ENCODE peak calls at places on chromosomes 16 and 17, in seven cellular contexts. L is mesendoderm, A is mesenchymal stem cell, I is neuronal stem cell, T is trophoblast cell, G is IMR-90, X is H9. J is an unnamed sample.

GRCh38 chr16:47664653-47665325 is 203.7 kb downstream of the PHKB start:
- DNase-seq in L (no peak), A (no peak), I (no peak), T (no peak), G (peak), X (no peak), J (no peak)

GRCh38 chr17:27481327-27481726 is 25.1 kb downstream of the KSR1 start:
- DNase-seq in L (no peak), A (no peak), I (no peak), T (peak), G (no peak), X (no peak), J (no peak)

GRCh38 chr17:69228576-69228975 is at the start of gene ABCA10:
- DNase-seq in L (no peak), A (peak), I (no peak), T (no peak), G (peak), X (no peak), J (no peak)

GRCh38 chr16:48081656-48082055 is 74.1 kb downstream of the ABCC12 start:
- DNase-seq in L (no peak), A (peak), I (no peak), T (no peak), G (peak), X (no peak), J (no peak)

GRCh38 chr17:73784015-73784603 is 139.9 kb upstream of the SDK2 start:
- DNase-seq in L (no peak), A (no peak), I (no peak), T (no peak), G (no peak), X (no peak), J (no peak)

GRCh38 chr16:31880322-31880979 is 6.8 kb downstream of the ZNF267 start:
- DNase-seq in L (peak), A (peak), I (no peak), T (peak), G (peak), X (no peak), J (no peak)

GRCh38 chr17:74831442-74832146 is 28.1 kb downstream of the GRIN2C start:
- DNase-seq in L (no peak), A (no peak), I (no peak), T (no peak), G (no peak), X (no peak), J (no peak)

GRCh38 chr16:83577201-83577600 is 230.6 kb upstream of the HSBP1 start:
- DNase-seq in L (no peak), A (no peak), I (no peak), T (no peak), G (no peak), X (no peak), J (no peak)

GRCh38 chr17:51152766-51153209 is 571 bp upstream of the NME1 start:
- DNase-seq in L (peak), A (no peak), I (no peak), T (peak), G (peak), X (no peak), J (no peak)

GRCh38 chr17:8695916-8696415 is 48.7 kb downstream of the CCDC42 start:
- DNase-seq in L (no peak), A (no peak), I (no peak), T (no peak), G (no peak), X (peak), J (no peak)

GRCh38 chr17:80257716-80258213 is 2.9 kb upstream of the RNF213 start:
- DNase-seq in L (peak), A (no peak), I (no peak), T (no peak), G (no peak), X (peak), J (no peak)

GRCh38 chr17:55417411-55418268 is 4.0 kb downstream of the MMD start:
- DNase-seq in L (no peak), A (no peak), I (no peak), T (no peak), G (no peak), X (no peak), J (no peak)

GRCh38 chr16:14409563-14409962 is 220.5 kb downstream of the PARN start:
- DNase-seq in L (no peak), A (peak), I (no peak), T (peak), G (peak), X (no peak), J (no peak)

GRCh38 chr17:57461082-57461481 is 204.8 kb downstream of the MSI2 start:
- DNase-seq in L (no peak), A (no peak), I (no peak), T (no peak), G (peak), X (no peak), J (no peak)

GRCh38 chr16:22342082-22342481 is 32.3 kb downstream of the CDR2 start:
- DNase-seq in L (no peak), A (no peak), I (no peak), T (no peak), G (no peak), X (no peak), J (no peak)

GRCh38 chr17:78759203-78759968 is 22.7 kb downstream of the CYTH1 start:
- DNase-seq in L (no peak), A (peak), I (no peak), T (peak), G (peak), X (no peak), J (no peak)

GRCh38 chr17:43952351-43952723 is 1.4 kb downstream of the PYY start:
- DNase-seq in L (peak), A (peak), I (no peak), T (no peak), G (no peak), X (peak), J (no peak)

GRCh38 chr16:14436410-14436955 is 193.6 kb downstream of the PARN start:
- DNase-seq in L (no peak), A (no peak), I (no peak), T (no peak), G (no peak), X (no peak), J (no peak)

GRCh38 chr16:20064931-20065330 is 8.8 kb downstream of the GPR139 start:
- DNase-seq in L (no peak), A (no peak), I (no peak), T (no peak), G (no peak), X (no peak), J (no peak)

GRCh38 chr16:50265260-50265659 is 1.1 kb upstream of the ADCY7 start:
- DNase-seq in L (peak), A (peak), I (no peak), T (no peak), G (peak), X (no peak), J (no peak)

GRCh38 chr17:66777689-66778225 is 57.2 kb upstream of the CACNG5 start:
- DNase-seq in L (peak), A (peak), I (no peak), T (no peak), G (peak), X (peak), J (peak)

GRCh38 chr16:27217256-27217655 is 13.9 kb downstream of the KDM8 start:
- DNase-seq in L (peak), A (peak), I (no peak), T (peak), G (peak), X (peak), J (no peak)

GRCh38 chr17:48375356-48375755 is 54.7 kb downstream of the SKAP1 start:
- DNase-seq in L (no peak), A (peak), I (no peak), T (no peak), G (peak), X (no peak), J (no peak)

GRCh38 chr16:72961115-72961832 is 86.7 kb downstream of the ZFHX3 start:
- DNase-seq in L (no peak), A (peak), I (no peak), T (peak), G (peak), X (no peak), J (no peak)

GRCh38 chr17:47423406-47424295 is 99.9 kb downstream of the EFCAB13 start:
- DNase-seq in L (peak), A (peak), I (no peak), T (peak), G (no peak), X (peak), J (peak)

GRCh38 chr17:79929257-79930076 is 90.2 kb upstream of the CBX4 start:
- DNase-seq in L (no peak), A (no peak), I (no peak), T (no peak), G (no peak), X (peak), J (no peak)

GRCh38 chr17:51703364-51704341 is 443.3 kb downstream of the UTP18 start:
- DNase-seq in L (no peak), A (no peak), I (no peak), T (no peak), G (no peak), X (no peak), J (no peak)

GRCh38 chr16:64051826-64052225 is 1070.0 kb downstream of the CDH11 start:
- DNase-seq in L (peak), A (peak), I (peak), T (peak), G (no peak), X (no peak), J (no peak)

GRCh38 chr17:68057531-68057952 is 22.0 kb downstream of the KPNA2 start:
- DNase-seq in L (peak), A (peak), I (no peak), T (peak), G (peak), X (no peak), J (no peak)

GRCh38 chr17:17067277-17067676 is 25.0 kb downstream of the MPRIP start:
- DNase-seq in L (peak), A (no peak), I (no peak), T (peak), G (peak), X (peak), J (no peak)

GRCh38 chr16:88993946-88994600 is 17.1 kb upstream of the CBFA2T3 start:
- DNase-seq in L (no peak), A (no peak), I (no peak), T (no peak), G (no peak), X (no peak), J (no peak)

GRCh38 chr17:11278186-11278983 is 37.4 kb downstream of the SHISA6 start:
- DNase-seq in L (no peak), A (no peak), I (no peak), T (no peak), G (no peak), X (peak), J (no peak)

GRCh38 chr17:49409066-49409465 is 5.6 kb downstream of the PHB1 start:
- DNase-seq in L (no peak), A (no peak), I (no peak), T (no peak), G (no peak), X (no peak), J (no peak)
- H2BK120ac ChIP-seq in L (no peak), A (no peak), I (no peak), T (no peak), G (no peak), X (no peak), J (no peak)

GRCh38 chr16:30552956-30553355 is 5.2 kb downstream of the ZNF764 start:
- DNase-seq in L (no peak), A (no peak), I (no peak), T (no peak), G (no peak), X (no peak), J (no peak)
- H2BK120ac ChIP-seq in L (no peak), A (no peak), I (no peak), T (no peak), G (no peak), X (no peak), J (no peak)

DNA sequence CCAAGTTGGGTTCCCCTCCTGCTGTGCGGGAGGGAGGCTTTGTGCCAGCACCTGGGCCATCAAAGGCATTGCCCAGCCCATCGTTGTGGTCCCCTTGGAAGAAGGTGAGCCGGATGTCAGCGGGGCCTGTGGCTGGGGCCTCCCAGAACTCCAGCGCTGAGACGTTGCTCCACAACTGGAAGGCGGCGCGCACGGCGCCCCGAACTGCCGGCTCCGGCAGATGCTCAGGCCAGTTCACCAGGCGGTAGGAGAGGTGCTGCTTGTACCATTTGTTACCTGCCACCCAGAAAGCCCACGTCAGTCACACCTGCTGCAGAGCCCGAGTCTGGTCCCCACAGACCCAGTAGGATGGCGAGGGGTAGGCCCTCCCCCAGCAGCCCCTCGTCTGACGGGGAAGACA is 12.4 kb downstream of the C17orf50 start:
- DNase-seq in L (no peak), A (no peak), I (no peak), T (no peak), G (no peak), X (no peak), J (no peak)
- H2BK120ac ChIP-seq in L (no peak), A (no peak), I (no peak), T (no peak), G (no peak), X (no peak), J (no peak)

DNA sequence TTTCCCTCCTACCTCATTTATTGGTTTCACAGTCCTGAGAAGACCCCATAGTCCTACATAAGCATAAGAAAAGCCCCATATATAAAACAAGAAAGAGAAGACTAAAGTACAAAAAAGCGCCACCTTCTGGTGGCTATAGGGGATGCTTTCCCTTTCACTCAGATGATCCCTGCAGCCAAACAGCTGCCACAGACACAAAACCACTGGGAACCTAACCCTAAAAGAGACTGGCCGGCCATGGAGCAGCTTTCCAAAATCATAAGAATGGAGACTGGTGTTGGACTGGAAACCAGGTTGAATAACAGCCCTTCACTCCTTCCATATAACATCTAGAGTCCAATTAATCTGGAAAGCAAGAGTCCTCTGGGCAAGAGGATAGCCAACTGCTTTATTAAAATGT is 11.4 kb downstream of the DYNC1LI2 start:
- DNase-seq in L (peak), A (peak), I (peak), T (peak), G (peak), X (peak), J (no peak)
- H2BK120ac ChIP-seq in L (no peak), A (no peak), I (no peak), T (no peak), G (no peak), X (no peak), J (no peak)

DNA sequence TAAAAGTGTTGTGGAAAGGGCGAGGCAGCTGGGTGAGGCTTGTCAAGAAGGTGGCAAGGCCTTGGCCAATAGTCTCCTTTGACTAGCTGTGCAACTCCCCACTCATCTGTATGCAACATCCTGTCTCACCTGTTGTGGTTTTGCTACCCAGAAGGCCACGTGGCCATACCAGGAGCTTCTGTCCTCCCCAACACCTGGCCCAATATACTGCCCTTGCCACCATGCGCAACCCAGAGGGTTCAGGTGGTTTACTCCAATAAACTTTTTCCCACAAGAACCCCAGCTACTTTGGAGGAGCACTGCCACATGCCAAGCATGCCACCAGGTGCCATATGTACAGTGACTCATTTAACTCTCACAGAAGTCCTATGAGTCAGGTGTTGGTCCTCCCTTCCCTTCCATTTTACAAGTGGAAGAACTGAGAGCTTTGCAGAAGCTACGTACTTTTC is 10.2 kb downstream of the MYO19 start:
- DNase-seq in L (no peak), A (no peak), I (no peak), T (no peak), G (peak), X (no peak), J (no peak)
- H2BK120ac ChIP-seq in L (no peak), A (no peak), I (no peak), T (no peak), G (no peak), X (no peak), J (no peak)

GRCh38 chr16:311725-312124 is 28.8 kb downstream of the PDIA2 start:
- DNase-seq in L (no peak), A (no peak), I (no peak), T (no peak), G (no peak), X (no peak), J (no peak)
- H2BK120ac ChIP-seq in L (no peak), A (no peak), I (no peak), T (no peak), G (no peak), X (no peak), J (no peak)

DNA sequence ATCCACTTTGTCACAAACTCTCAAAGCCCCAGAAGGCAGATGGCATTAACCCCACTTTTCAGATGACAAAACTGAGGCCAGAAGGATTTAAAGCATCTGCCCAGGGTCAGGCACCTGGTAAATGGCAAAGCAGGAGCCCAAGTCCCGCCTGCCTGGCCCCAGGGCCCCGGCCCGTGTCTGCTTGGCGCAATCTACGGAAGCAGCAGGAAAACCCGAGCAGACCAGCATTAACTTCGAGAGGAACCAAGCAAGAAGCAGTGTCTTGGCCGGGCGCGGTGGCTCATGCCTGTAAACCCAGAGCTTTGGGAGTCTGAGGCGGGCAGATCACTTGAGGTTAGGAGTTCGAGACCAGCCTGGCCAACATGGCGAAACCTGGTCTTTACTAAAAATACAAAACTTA is 21.6 kb downstream of the RTN4RL1 start:
- DNase-seq in L (no peak), A (no peak), I (no peak), T (no peak), G (no peak), X (no peak), J (no peak)
- H2BK120ac ChIP-seq in L (no peak), A (no peak), I (peak), T (no peak), G (no peak), X (no peak), J (no peak)

GRCh38 chr17:20033410-20033809 is 24.3 kb downstream of the SPECC1 start:
- DNase-seq in L (no peak), A (no peak), I (no peak), T (no peak), G (no peak), X (no peak), J (no peak)
- H2BK120ac ChIP-seq in L (no peak), A (no peak), I (no peak), T (no peak), G (no peak), X (no peak), J (no peak)

DNA sequence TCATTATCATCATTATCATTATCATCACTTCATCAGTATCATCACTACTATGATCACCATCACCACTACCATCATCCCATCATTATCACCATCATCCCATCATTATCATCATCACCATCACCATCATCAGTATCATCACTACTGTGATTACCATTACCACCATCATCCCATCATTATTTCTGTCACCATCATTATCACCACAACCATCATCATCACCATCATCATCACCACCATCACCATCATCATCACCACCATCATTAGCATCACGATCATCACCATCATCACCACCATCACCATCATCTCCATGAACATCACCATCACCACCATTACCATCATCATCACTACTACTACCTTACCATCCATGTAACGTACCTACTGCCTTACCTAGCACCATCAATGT is 368.8 kb downstream of the SEC14L1 start:
- DNase-seq in L (no peak), A (no peak), I (no peak), T (no peak), G (no peak), X (no peak), J (no peak)
- H2BK120ac ChIP-seq in L (no peak), A (no peak), I (no peak), T (no peak), G (no peak), X (no peak), J (no peak)

J was measured in H1.